ENCODE peak calls at places on chromosomes 11 and 22, in eight cellular contexts. S is Ammon's horn; Q is activated CD4-positive, alpha-beta T cell treated with anti-CD3 and anti-CD28 coated beads, Interleukin-2, amount 50 U/mL, for 24 hours; V is cardiac fibroblast; O is NCI-H2029 treated with DMSO at 0.1 percent for 48 hours; I is stromal cell of bone marrow; W is CD8-positive, alpha-beta memory T cell; L is stimulated activated naive CD8-positive, alpha-beta T cell treated with anti-CD3 and anti-CD28 coated beads, Interleukin-15, amount 100 ng/mL, for 72 hours. E is an unnamed sample.

GRCh38 chr11:16356751-16357365 is 512 bp upstream of the SOX6 start:
- DNase-seq in L (no peak), V (peak), S (peak), I (peak), W (no peak), O (no peak), Q (no peak), E (no peak)

GRCh38 chr11:65556470-65557279 is 1.5 kb downstream of the LTBP3 start:
- DNase-seq in S (no peak), O (no peak), Q (no peak), I (no peak), V (no peak), L (no peak), W (no peak), E (no peak)

GRCh38 chr11:104256525-104256924 is 92.6 kb upstream of the PDGFD start:
- DNase-seq in O (no peak), I (no peak), L (no peak), W (no peak), Q (no peak), V (peak), S (no peak), E (no peak)

GRCh38 chr22:20440637-20441591 is 3.3 kb upstream of the SCARF2 start:
- DNase-seq in W (no peak), O (no peak), I (no peak), V (no peak), L (no peak), S (no peak), Q (no peak), E (no peak)

GRCh38 chr11:77999446-77999845 is 5.0 kb upstream of the INTS4 start:
- DNase-seq in O (no peak), Q (no peak), V (no peak), I (no peak), S (no peak), W (no peak), L (no peak), E (no peak)

GRCh38 chr11:126603486-126603885 is 248.0 kb downstream of the ST3GAL4 start:
- DNase-seq in O (no peak), L (no peak), Q (no peak), I (no peak), S (no peak), W (no peak), V (no peak), E (no peak)

GRCh38 chr11:29263971-29264682 is 752.7 kb downstream of the KCNA4 start:
- DNase-seq in I (peak), O (no peak), S (peak), V (peak), W (no peak), Q (no peak), L (no peak), E (no peak)

GRCh38 chr22:37560682-37561208 is 465 bp downstream of the CDC42EP1 start:
- DNase-seq in V (peak), S (no peak), I (no peak), L (no peak), W (no peak), O (no peak), Q (no peak), E (no peak)

GRCh38 chr22:45058622-45058912 is 48.8 kb upstream of the PHF21B start:
- DNase-seq in Q (no peak), V (no peak), I (no peak), S (no peak), W (no peak), O (no peak), L (no peak), E (no peak)

GRCh38 chr11:1640076-1640946 is 10.7 kb downstream of the KRTAP5-5 start:
- DNase-seq in S (peak), V (peak), Q (no peak), I (peak), L (no peak), W (peak), O (peak), E (peak)

GRCh38 chr22:27212617-27213177 is 555.3 kb downstream of the MIAT start:
- DNase-seq in L (no peak), I (peak), O (no peak), Q (no peak), S (peak), V (peak), W (no peak), E (no peak)

GRCh38 chr11:101509911-101510310 is 73.9 kb downstream of the TRPC6 start:
- DNase-seq in S (no peak), L (no peak), O (no peak), W (no peak), Q (no peak), V (no peak), I (no peak), E (no peak)

GRCh38 chr11:120130991-120131760 is 6.7 kb downstream of the TRIM29 start:
- DNase-seq in V (no peak), O (no peak), L (no peak), S (no peak), I (no peak), Q (no peak), W (no peak), E (no peak)

GRCh38 chr11:45399166-45399565 is 113.0 kb upstream of the SYT13 start:
- DNase-seq in V (no peak), L (no peak), Q (no peak), O (no peak), S (no peak), I (no peak), W (no peak), E (no peak)

GRCh38 chr11:124814739-124815138 is 14.5 kb upstream of the MSANTD2 start:
- DNase-seq in I (no peak), V (no peak), O (no peak), Q (no peak), W (no peak), S (no peak), L (no peak), E (no peak)

GRCh38 chr11:6473481-6474422 is at the start of gene TRIM3:
- DNase-seq in V (peak), L (peak), I (peak), Q (peak), W (peak), O (peak), S (peak), E (peak)

GRCh38 chr11:132445966-132446365 is 1075.6 kb downstream of the NTM start:
- DNase-seq in I (no peak), W (no peak), O (no peak), Q (no peak), L (no peak), V (no peak), S (no peak), E (no peak)

GRCh38 chr11:111941963-111942362 is 4.8 kb downstream of the DIXDC1 start:
- DNase-seq in L (no peak), V (no peak), S (peak), I (no peak), O (no peak), Q (no peak), W (no peak), E (no peak)

GRCh38 chr11:76824083-76824939 is 36.4 kb upstream of the ACER3 start:
- DNase-seq in Q (no peak), V (peak), L (no peak), O (no peak), I (no peak), S (no peak), W (no peak), E (no peak)

GRCh38 chr11:133134561-133135173 is 397.6 kb downstream of the OPCML start:
- DNase-seq in L (peak), V (peak), S (peak), Q (peak), O (peak), W (no peak), I (peak), E (peak)

GRCh38 chr22:28742562-28742962 is 723 bp downstream of the HSCB start:
- DNase-seq in Q (no peak), V (no peak), W (no peak), S (no peak), I (no peak), O (no peak), L (no peak), E (no peak)

GRCh38 chr11:63573881-63574855 is 11.0 kb upstream of the PLAAT2 start:
- DNase-seq in O (peak), Q (no peak), S (peak), W (peak), L (no peak), I (peak), V (peak), E (no peak)

GRCh38 chr22:16810188-16810802 is 14.9 kb downstream of the XKR3 start:
- DNase-seq in L (no peak), Q (no peak), I (no peak), W (no peak), V (no peak), O (no peak), S (no peak), E (no peak)

GRCh38 chr22:37747090-37747714 is 50.4 kb downstream of the TRIOBP start:
- DNase-seq in S (no peak), O (no peak), Q (no peak), L (no peak), I (no peak), V (peak), W (no peak), E (no peak)

GRCh38 chr22:39130152-39130704 is 22.3 kb downstream of the CBX7 start:
- DNase-seq in Q (no peak), I (no peak), L (no peak), V (no peak), W (no peak), S (no peak), O (no peak), E (no peak)

GRCh38 chr11:69215784-69216415 is 60.2 kb downstream of the SMIM38 start:
- DNase-seq in V (peak), I (peak), Q (no peak), S (no peak), L (no peak), W (no peak), O (no peak), E (no peak)

GRCh38 chr11:67098799-67099198 is 20.3 kb upstream of the KDM2A start:
- DNase-seq in O (no peak), W (no peak), S (no peak), V (no peak), Q (no peak), L (no peak), I (no peak), E (no peak)

GRCh38 chr11:69700278-69701140 is 3.3 kb downstream of the FGF19 start:
- DNase-seq in S (peak), L (no peak), V (peak), O (peak), Q (no peak), I (peak), W (no peak), E (no peak)

GRCh38 chr22:29769723-29770321 is 2.7 kb downstream of the UQCR10 start:
- DNase-seq in I (no peak), Q (no peak), O (no peak), V (no peak), W (no peak), S (no peak), L (no peak), E (no peak)

GRCh38 chr22:28795071-28795693 is 5.2 kb downstream of the XBP1 start:
- DNase-seq in W (no peak), L (no peak), I (no peak), Q (no peak), V (no peak), S (no peak), O (no peak), E (no peak)

GRCh38 chr11:65121447-65121864 is 478 bp downstream of the FAU start:
- DNase-seq in S (no peak), L (no peak), W (no peak), O (no peak), Q (no peak), V (no peak), I (no peak), E (no peak)

GRCh38 chr22:36425977-36426523 is 38.3 kb upstream of the MYH9 start:
- DNase-seq in I (no peak), V (peak), Q (no peak), L (no peak), S (no peak), O (no peak), W (no peak), E (no peak)

GRCh38 chr22:50720861-50721844 is 16.9 kb upstream of the ACR start:
- DNase-seq in V (no peak), O (no peak), I (no peak), L (no peak), S (no peak), Q (no peak), W (no peak), E (no peak)